ENCODE peak calls at places on chromosomes 11 and 22, in seven cellular contexts. One of them, this sample, is unnamed. For H3K4me1 and H3K36me3, the result is how much of the 10 kb centered on the place peaks cover.

GRCh38 chr11:46378811-46379482 is 2.5 kb upstream of the MDK start:
- DNase-seq in GM23248: no peak
- DNase-seq in cardiac muscle cell: no peak
- DNase-seq in PC-3: no peak
- DNase-seq in NT2/D1: no peak
- DNase-seq in mucosa of descending colon: no peak
- DNase-seq in fibroblast of lung: no peak
- DNase-seq in this sample: no peak

GRCh38 chr11:281486-282161 is 3.4 kb downstream of the NLRP6 start:
- DNase-seq in GM23248: no peak
- DNase-seq in cardiac muscle cell: no peak
- DNase-seq in PC-3: no peak
- DNase-seq in NT2/D1: no peak
- DNase-seq in mucosa of descending colon: no peak
- DNase-seq in fibroblast of lung: no peak
- DNase-seq in this sample: no peak

GRCh38 chr11:121512468-121513465 is 60.0 kb upstream of the SORL1-AS1 start:
- DNase-seq in GM23248: no peak
- DNase-seq in cardiac muscle cell: no peak
- DNase-seq in PC-3: no peak
- DNase-seq in NT2/D1: no peak
- DNase-seq in mucosa of descending colon: no peak
- DNase-seq in fibroblast of lung: no peak
- DNase-seq in this sample: no peak

GRCh38 chr11:126132319-126132718 is 69.7 kb upstream of the CDON start:
- DNase-seq in GM23248: peak
- DNase-seq in cardiac muscle cell: no peak
- DNase-seq in PC-3: peak
- DNase-seq in NT2/D1: no peak
- DNase-seq in mucosa of descending colon: no peak
- DNase-seq in fibroblast of lung: no peak
- DNase-seq in this sample: peak

GRCh38 chr11:60929774-60930173 is 5.5 kb downstream of the TMEM132A start:
- DNase-seq in GM23248: no peak
- DNase-seq in cardiac muscle cell: no peak
- DNase-seq in PC-3: no peak
- DNase-seq in NT2/D1: no peak
- DNase-seq in mucosa of descending colon: no peak
- DNase-seq in fibroblast of lung: no peak
- DNase-seq in this sample: peak

GRCh38 chr22:43707650-43708049 is 104.5 kb downstream of the EFCAB6 start:
- DNase-seq in GM23248: peak
- DNase-seq in cardiac muscle cell: no peak
- DNase-seq in PC-3: peak
- DNase-seq in NT2/D1: no peak
- DNase-seq in mucosa of descending colon: no peak
- DNase-seq in fibroblast of lung: no peak
- DNase-seq in this sample: no peak

GRCh38 chr22:45268958-45269844 is 15.5 kb upstream of the UPK3A start:
- DNase-seq in GM23248: peak
- DNase-seq in cardiac muscle cell: peak
- DNase-seq in PC-3: peak
- DNase-seq in NT2/D1: no peak
- DNase-seq in mucosa of descending colon: peak
- DNase-seq in fibroblast of lung: peak
- DNase-seq in this sample: peak

GRCh38 chr11:98874050-98874449 is 146.7 kb upstream of the CNTN5 start:
- DNase-seq in GM23248: no peak
- DNase-seq in cardiac muscle cell: no peak
- DNase-seq in PC-3: no peak
- DNase-seq in NT2/D1: no peak
- DNase-seq in mucosa of descending colon: no peak
- DNase-seq in fibroblast of lung: no peak
- DNase-seq in this sample: no peak

GRCh38 chr11:81033779-81034550 is 1593.1 kb upstream of the TENM4 start:
- DNase-seq in GM23248: no peak
- DNase-seq in cardiac muscle cell: no peak
- DNase-seq in PC-3: no peak
- DNase-seq in NT2/D1: no peak
- DNase-seq in mucosa of descending colon: no peak
- DNase-seq in fibroblast of lung: peak
- DNase-seq in this sample: no peak

GRCh38 chr11:115929618-115930129 is 425.5 kb upstream of the CADM1 start:
- DNase-seq in GM23248: no peak
- DNase-seq in cardiac muscle cell: no peak
- DNase-seq in PC-3: no peak
- DNase-seq in NT2/D1: no peak
- DNase-seq in mucosa of descending colon: no peak
- DNase-seq in fibroblast of lung: no peak
- DNase-seq in this sample: no peak

GRCh38 chr22:34960005-34960404 is 106.0 kb upstream of the ISX start:
- DNase-seq in GM23248: no peak
- DNase-seq in cardiac muscle cell: no peak
- DNase-seq in PC-3: no peak
- DNase-seq in NT2/D1: no peak
- DNase-seq in mucosa of descending colon: no peak
- DNase-seq in fibroblast of lung: no peak
- DNase-seq in this sample: no peak

GRCh38 chr11:117159892-117160291 is 15.8 kb downstream of the PAFAH1B2 start:
- DNase-seq in GM23248: no peak
- DNase-seq in cardiac muscle cell: no peak
- DNase-seq in PC-3: no peak
- DNase-seq in NT2/D1: no peak
- DNase-seq in mucosa of descending colon: no peak
- DNase-seq in fibroblast of lung: no peak
- DNase-seq in this sample: no peak

DNA sequence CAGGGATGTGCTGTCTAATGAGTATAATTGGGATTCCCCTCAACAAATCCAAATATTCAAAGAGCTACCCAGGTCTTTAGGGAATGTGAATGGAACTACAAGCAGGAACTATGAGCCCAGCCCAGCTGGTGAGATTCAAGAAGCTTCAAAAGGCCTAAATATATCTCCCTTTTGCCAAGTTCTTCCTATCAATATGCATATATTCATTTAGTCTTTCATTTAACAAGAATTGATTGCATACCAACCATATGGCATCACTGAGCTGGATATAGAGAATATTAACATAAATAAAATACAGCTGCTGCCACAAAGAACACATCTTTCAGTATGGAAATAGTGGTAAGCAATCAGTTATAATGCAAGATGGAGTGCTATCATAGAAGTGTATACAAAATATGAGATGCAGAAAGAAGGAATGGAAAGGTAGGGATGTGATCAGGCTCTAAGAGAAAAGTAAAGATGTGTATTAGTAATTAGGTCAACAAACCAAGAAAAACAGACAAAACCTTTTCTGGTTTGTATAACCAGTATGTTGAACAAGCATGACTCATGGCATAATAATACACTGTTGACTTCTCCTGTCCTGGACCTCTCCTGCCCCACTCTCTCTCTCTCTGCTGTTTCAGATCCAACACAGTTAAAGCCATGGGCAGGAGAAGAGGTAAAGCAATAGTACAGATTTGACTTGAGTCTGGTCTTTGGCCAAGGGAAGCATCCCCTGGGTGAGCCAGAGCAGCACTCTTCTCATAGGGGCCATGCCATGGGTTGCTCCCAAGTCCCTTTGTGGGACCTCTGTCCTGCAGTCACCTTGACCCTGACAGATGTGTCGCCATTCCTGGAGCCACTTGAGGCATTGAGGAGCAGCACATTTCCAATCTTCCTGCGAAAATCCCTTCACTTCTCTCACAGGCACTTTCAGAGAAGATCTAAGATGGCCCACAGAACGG is 58.6 kb upstream of the PRSS23 start:
- DNase-seq in GM23248: peak
- DNase-seq in cardiac muscle cell: peak
- DNase-seq in PC-3: peak
- DNase-seq in NT2/D1: no peak
- DNase-seq in mucosa of descending colon: no peak
- DNase-seq in fibroblast of lung: peak
- DNase-seq in this sample: no peak
- H3K4me1 ChIP-seq in GM23248: half or more
- H3K4me1 ChIP-seq in cardiac muscle cell: under half
- H3K4me1 ChIP-seq in PC-3: half or more
- H3K4me1 ChIP-seq in NT2/D1: under half
- H3K4me1 ChIP-seq in mucosa of descending colon: under half
- H3K4me1 ChIP-seq in fibroblast of lung: half or more
- H3K4me1 ChIP-seq in this sample: under half

GRCh38 chr11:16780146-16780545 is 41.7 kb downstream of the C11orf58 start:
- DNase-seq in GM23248: no peak
- DNase-seq in cardiac muscle cell: no peak
- DNase-seq in PC-3: no peak
- DNase-seq in NT2/D1: no peak
- DNase-seq in mucosa of descending colon: no peak
- DNase-seq in fibroblast of lung: no peak
- DNase-seq in this sample: no peak

GRCh38 chr11:16777576-16777975 is 39.1 kb downstream of the C11orf58 start:
- DNase-seq in GM23248: no peak
- DNase-seq in cardiac muscle cell: no peak
- DNase-seq in PC-3: no peak
- DNase-seq in NT2/D1: no peak
- DNase-seq in mucosa of descending colon: no peak
- DNase-seq in fibroblast of lung: no peak
- DNase-seq in this sample: no peak

GRCh38 chr11:16779436-16779835 is 41.0 kb downstream of the C11orf58 start:
- DNase-seq in GM23248: no peak
- DNase-seq in cardiac muscle cell: no peak
- DNase-seq in PC-3: no peak
- DNase-seq in NT2/D1: no peak
- DNase-seq in mucosa of descending colon: peak
- DNase-seq in fibroblast of lung: no peak
- DNase-seq in this sample: no peak

GRCh38 chr11:16778286-16778685 is 39.8 kb downstream of the C11orf58 start:
- DNase-seq in GM23248: no peak
- DNase-seq in cardiac muscle cell: no peak
- DNase-seq in PC-3: no peak
- DNase-seq in NT2/D1: no peak
- DNase-seq in mucosa of descending colon: no peak
- DNase-seq in fibroblast of lung: no peak
- DNase-seq in this sample: no peak

GRCh38 chr11:16778876-16779275 is 40.4 kb downstream of the C11orf58 start:
- DNase-seq in GM23248: no peak
- DNase-seq in cardiac muscle cell: no peak
- DNase-seq in PC-3: no peak
- DNase-seq in NT2/D1: no peak
- DNase-seq in mucosa of descending colon: no peak
- DNase-seq in fibroblast of lung: no peak
- DNase-seq in this sample: no peak
- H3K36me3 ChIP-seq in GM23248: under half
- H3K36me3 ChIP-seq in cardiac muscle cell: under half
- H3K36me3 ChIP-seq in PC-3: under half
- H3K36me3 ChIP-seq in NT2/D1: under half
- H3K36me3 ChIP-seq in mucosa of descending colon: under half
- H3K36me3 ChIP-seq in fibroblast of lung: under half
- H3K36me3 ChIP-seq in this sample: under half

GRCh38 chr11:104727768-104728167 is 170.5 kb downstream of the CASP12 start:
- DNase-seq in GM23248: no peak
- DNase-seq in cardiac muscle cell: no peak
- DNase-seq in PC-3: no peak
- DNase-seq in NT2/D1: no peak
- DNase-seq in mucosa of descending colon: no peak
- DNase-seq in fibroblast of lung: no peak
- DNase-seq in this sample: no peak

GRCh38 chr11:104728927-104729326 is 169.3 kb downstream of the CASP12 start:
- DNase-seq in GM23248: no peak
- DNase-seq in cardiac muscle cell: no peak
- DNase-seq in PC-3: no peak
- DNase-seq in NT2/D1: no peak
- DNase-seq in mucosa of descending colon: no peak
- DNase-seq in fibroblast of lung: no peak
- DNase-seq in this sample: no peak

GRCh38 chr11:104731890-104732289 is 166.4 kb downstream of the CASP12 start:
- DNase-seq in GM23248: no peak
- DNase-seq in cardiac muscle cell: no peak
- DNase-seq in PC-3: no peak
- DNase-seq in NT2/D1: no peak
- DNase-seq in mucosa of descending colon: no peak
- DNase-seq in fibroblast of lung: no peak
- DNase-seq in this sample: no peak

GRCh38 chr11:104727095-104727494 is 171.2 kb downstream of the CASP12 start:
- DNase-seq in GM23248: no peak
- DNase-seq in cardiac muscle cell: no peak
- DNase-seq in PC-3: no peak
- DNase-seq in NT2/D1: no peak
- DNase-seq in mucosa of descending colon: no peak
- DNase-seq in fibroblast of lung: no peak
- DNase-seq in this sample: no peak
- H3K4me1 ChIP-seq in GM23248: under half
- H3K4me1 ChIP-seq in cardiac muscle cell: under half
- H3K4me1 ChIP-seq in PC-3: under half
- H3K4me1 ChIP-seq in NT2/D1: under half
- H3K4me1 ChIP-seq in mucosa of descending colon: under half
- H3K4me1 ChIP-seq in fibroblast of lung: under half
- H3K4me1 ChIP-seq in this sample: under half

GRCh38 chr22:19059481-19060278 is 62.5 kb downstream of the DGCR2 start:
- DNase-seq in GM23248: no peak
- DNase-seq in cardiac muscle cell: no peak
- DNase-seq in PC-3: no peak
- DNase-seq in NT2/D1: no peak
- DNase-seq in mucosa of descending colon: no peak
- DNase-seq in fibroblast of lung: no peak
- DNase-seq in this sample: no peak
- H3K36me3 ChIP-seq in GM23248: under half
- H3K36me3 ChIP-seq in cardiac muscle cell: under half
- H3K36me3 ChIP-seq in PC-3: under half
- H3K36me3 ChIP-seq in NT2/D1: half or more
- H3K36me3 ChIP-seq in mucosa of descending colon: under half
- H3K36me3 ChIP-seq in fibroblast of lung: under half
- H3K36me3 ChIP-seq in this sample: under half

This sample was measured in psoas muscle.